ENCODE peak calls at places on chromosomes 1 and 21, in seven cellular contexts. U is fibroblast of lung, D is K562, E is HCT116, L is DND-41, B is neural progenitor cell, P is keratinocyte. W is an unnamed sample.

GRCh38 chr21:42413093-42413492 is 9.4 kb downstream of the UBASH3A start:
- DNase-seq in D (no peak), U (no peak), L (no peak), B (no peak), P (no peak), E (no peak), W (no peak)

GRCh38 chr1:209900734-209901133 is 37.3 kb upstream of the SYT14 start:
- DNase-seq in D (no peak), B (no peak), E (no peak), P (peak), U (peak), L (no peak), W (no peak)

GRCh38 chr1:160646711-160647328 is at the start of gene SLAMF1:
- DNase-seq in U (no peak), L (peak), B (no peak), D (no peak), E (no peak), P (no peak), W (peak)

GRCh38 chr1:32773018-32773763 is 44.0 kb downstream of the YARS1 start:
- DNase-seq in U (peak), D (peak), P (no peak), E (peak), L (peak), B (peak), W (peak)

GRCh38 chr1:239361403-239361802 is 25.0 kb upstream of the CHRM3 start:
- DNase-seq in B (no peak), D (no peak), E (no peak), P (no peak), U (peak), L (no peak), W (no peak)

GRCh38 chr1:232519186-232519585 is 110.7 kb downstream of the SIPA1L2 start:
- DNase-seq in U (no peak), E (no peak), D (no peak), L (no peak), P (no peak), B (no peak), W (no peak)

GRCh38 chr21:36039861-36040260 is 20.5 kb downstream of the SETD4 start:
- DNase-seq in B (no peak), P (no peak), E (no peak), L (no peak), D (no peak), U (no peak), W (no peak)

GRCh38 chr1:70887936-70888335 is 159.7 kb downstream of the PTGER3 start:
- DNase-seq in L (no peak), B (no peak), D (no peak), U (no peak), E (no peak), P (no peak), W (no peak)

GRCh38 chr1:30691480-30691879 is 31.9 kb downstream of the MATN1 start:
- DNase-seq in P (no peak), B (no peak), U (peak), L (no peak), E (no peak), D (no peak), W (no peak)

GRCh38 chr1:229410370-229410691 is 23.6 kb downstream of the ACTA1 start:
- DNase-seq in L (no peak), D (no peak), U (no peak), P (no peak), E (no peak), B (no peak), W (no peak)

GRCh38 chr1:93715529-93716126 is 34.0 kb upstream of the BCAR3 start:
- DNase-seq in B (no peak), P (no peak), U (peak), D (no peak), L (peak), E (no peak), W (no peak)

GRCh38 chr1:226945858-226946245 is 5.8 kb downstream of the COQ8A start:
- DNase-seq in L (no peak), U (no peak), E (no peak), P (no peak), B (no peak), D (no peak), W (no peak)

GRCh38 chr1:73034255-73034654 is 751.9 kb upstream of the NEGR1 start:
- DNase-seq in P (no peak), L (no peak), D (no peak), U (no peak), B (no peak), E (no peak), W (no peak)

GRCh38 chr1:158600735-158601134 is 4.3 kb upstream of the OR10Z1 start:
- DNase-seq in P (no peak), E (no peak), U (no peak), B (no peak), L (no peak), D (no peak), W (no peak)

GRCh38 chr21:32366191-32366590 is 26.6 kb downstream of the URB1 start:
- DNase-seq in D (no peak), B (no peak), P (no peak), L (no peak), U (no peak), E (no peak), W (no peak)

GRCh38 chr1:207304710-207305151 is 16.7 kb upstream of the CD55 start:
- DNase-seq in U (peak), B (no peak), D (no peak), P (no peak), E (peak), L (no peak), W (no peak)
- H3K9ac ChIP-seq in U (no peak), B (no peak), D (no peak), P (no peak), E (no peak), L (no peak), W (no peak)

GRCh38 chr1:201683397-201683796 is 144.5 kb downstream of the NAV1 start:
- DNase-seq in P (no peak), B (no peak), L (no peak), U (no peak), E (no peak), D (no peak), W (no peak)
- H2AFZ ChIP-seq in P (no peak), B (no peak), L (no peak), U (no peak), E (no peak), D (no peak), W (no peak)

GRCh38 chr1:38120552-38121230 is 74.1 kb upstream of the POU3F1 start:
- DNase-seq in D (no peak), L (no peak), E (no peak), P (no peak), B (no peak), U (no peak), W (no peak)

GRCh38 chr1:38121231-38121680 is 74.7 kb upstream of the POU3F1 start:
- DNase-seq in E (no peak), U (no peak), B (no peak), D (no peak), L (no peak), P (no peak), W (no peak)

GRCh38 chr1:38115682-38116187 is 69.1 kb upstream of the POU3F1 start:
- DNase-seq in E (no peak), D (no peak), U (no peak), P (no peak), L (no peak), B (no peak), W (no peak)

GRCh38 chr1:38117444-38117887 is 70.9 kb upstream of the POU3F1 start:
- DNase-seq in E (no peak), L (no peak), D (no peak), B (no peak), P (peak), U (no peak), W (no peak)

GRCh38 chr1:38119000-38119399 is 72.4 kb upstream of the POU3F1 start:
- DNase-seq in D (no peak), E (no peak), B (no peak), U (no peak), L (no peak), P (no peak), W (no peak)
- H3K9ac ChIP-seq in D (no peak), E (no peak), B (no peak), U (no peak), L (no peak), P (no peak), W (no peak)

GRCh38 chr1:14039894-14040430 is 340.0 kb downstream of the PRDM2 start:
- DNase-seq in P (no peak), D (no peak), E (no peak), L (no peak), U (no peak), B (no peak), W (no peak)
- H2AFZ ChIP-seq in P (peak), D (no peak), E (no peak), L (no peak), U (no peak), B (no peak), W (no peak)

DNA sequence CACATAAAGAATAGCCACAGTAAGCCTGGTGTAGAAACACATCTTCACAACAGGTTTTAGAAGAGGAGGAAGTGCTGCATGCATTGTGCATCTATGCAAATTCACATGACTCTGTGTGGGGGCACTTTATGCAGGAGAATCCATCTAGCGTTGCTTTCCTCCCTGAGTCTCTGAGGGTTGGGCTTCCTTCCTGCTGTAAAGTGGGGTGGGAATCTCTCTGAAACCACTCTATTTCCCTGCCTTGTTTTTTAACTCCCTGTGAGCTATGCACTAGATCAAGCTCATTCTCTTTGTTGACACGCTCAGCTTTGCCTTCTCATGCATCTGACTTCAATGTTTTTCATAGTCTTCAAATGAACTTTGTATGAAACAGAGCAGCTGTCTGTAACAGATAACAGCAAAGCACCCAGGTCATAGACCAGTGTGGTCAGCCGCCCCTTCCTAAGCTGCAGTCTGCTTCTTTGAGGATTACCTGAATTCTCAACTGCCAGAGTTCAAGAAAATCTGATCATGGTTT is 102.7 kb upstream of the DPH5 start:
- DNase-seq in L (peak), E (no peak), B (no peak), D (peak), U (no peak), P (no peak), W (no peak)
- H3K9ac ChIP-seq in L (peak), E (no peak), B (no peak), D (no peak), U (no peak), P (no peak), W (no peak)

GRCh38 chr1:21347072-21347581 is 56.9 kb upstream of the ECE1 start:
- DNase-seq in B (no peak), P (no peak), L (no peak), D (no peak), U (no peak), E (no peak), W (no peak)

GRCh38 chr1:21352586-21352985 is 62.3 kb upstream of the ECE1 start:
- DNase-seq in U (no peak), E (no peak), B (no peak), L (no peak), D (no peak), P (no peak), W (no peak)

GRCh38 chr1:21350132-21350885 is 60.0 kb upstream of the ECE1 start:
- DNase-seq in L (no peak), E (no peak), D (no peak), P (no peak), U (peak), B (peak), W (no peak)

GRCh38 chr1:21351898-21352297 is 61.6 kb upstream of the ECE1 start:
- DNase-seq in E (no peak), D (no peak), B (no peak), U (no peak), L (no peak), P (no peak), W (no peak)

DNA sequence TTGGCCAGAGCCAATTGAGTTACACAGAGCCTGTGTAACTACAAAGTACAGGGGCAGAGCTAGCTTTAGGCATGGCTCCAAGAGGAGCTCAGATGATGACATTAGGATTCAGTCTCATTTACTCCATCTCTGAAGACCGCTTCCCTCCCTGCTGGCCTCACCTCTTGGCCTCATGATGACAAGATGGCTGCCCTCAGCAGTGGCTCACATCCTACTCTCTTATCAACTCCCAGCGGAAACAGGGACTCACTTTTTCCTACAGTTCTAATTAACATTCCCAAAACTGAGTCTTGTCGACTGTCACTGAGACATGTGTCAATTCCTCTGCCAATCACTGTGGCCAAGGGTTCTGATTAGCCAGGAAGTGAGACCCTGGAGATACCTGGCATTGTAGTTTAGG is 59.4 kb upstream of the ECE1 start:
- DNase-seq in E (no peak), L (no peak), D (no peak), U (no peak), P (no peak), B (no peak), W (no peak)
- H2AFZ ChIP-seq in E (no peak), L (no peak), D (peak), U (no peak), P (no peak), B (no peak), W (no peak)

DNA sequence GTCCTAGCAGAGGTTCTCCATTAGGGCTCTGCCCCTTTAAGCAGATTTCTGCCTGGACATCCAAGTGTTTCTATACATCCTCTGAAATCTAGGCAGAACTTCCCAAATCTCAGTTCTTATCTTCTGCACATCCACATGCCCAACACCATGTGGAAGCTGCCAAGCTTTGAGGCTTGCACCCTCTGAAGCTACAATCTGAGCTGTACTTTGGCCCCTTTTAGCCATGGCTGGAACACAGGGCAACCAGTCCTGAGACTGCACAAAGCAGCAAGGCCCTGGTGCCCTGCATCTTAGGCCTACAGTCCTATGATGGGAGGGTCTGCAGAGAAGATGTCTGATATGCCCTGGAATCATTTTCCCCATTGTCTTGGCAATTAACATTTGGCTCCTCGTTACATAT is 8.0 kb downstream of the HAO2 start:
- DNase-seq in P (no peak), E (no peak), U (no peak), B (no peak), L (no peak), D (no peak), W (no peak)
- H3K9ac ChIP-seq in P (no peak), E (no peak), U (no peak), B (no peak), L (no peak), D (no peak), W (no peak)

DNA sequence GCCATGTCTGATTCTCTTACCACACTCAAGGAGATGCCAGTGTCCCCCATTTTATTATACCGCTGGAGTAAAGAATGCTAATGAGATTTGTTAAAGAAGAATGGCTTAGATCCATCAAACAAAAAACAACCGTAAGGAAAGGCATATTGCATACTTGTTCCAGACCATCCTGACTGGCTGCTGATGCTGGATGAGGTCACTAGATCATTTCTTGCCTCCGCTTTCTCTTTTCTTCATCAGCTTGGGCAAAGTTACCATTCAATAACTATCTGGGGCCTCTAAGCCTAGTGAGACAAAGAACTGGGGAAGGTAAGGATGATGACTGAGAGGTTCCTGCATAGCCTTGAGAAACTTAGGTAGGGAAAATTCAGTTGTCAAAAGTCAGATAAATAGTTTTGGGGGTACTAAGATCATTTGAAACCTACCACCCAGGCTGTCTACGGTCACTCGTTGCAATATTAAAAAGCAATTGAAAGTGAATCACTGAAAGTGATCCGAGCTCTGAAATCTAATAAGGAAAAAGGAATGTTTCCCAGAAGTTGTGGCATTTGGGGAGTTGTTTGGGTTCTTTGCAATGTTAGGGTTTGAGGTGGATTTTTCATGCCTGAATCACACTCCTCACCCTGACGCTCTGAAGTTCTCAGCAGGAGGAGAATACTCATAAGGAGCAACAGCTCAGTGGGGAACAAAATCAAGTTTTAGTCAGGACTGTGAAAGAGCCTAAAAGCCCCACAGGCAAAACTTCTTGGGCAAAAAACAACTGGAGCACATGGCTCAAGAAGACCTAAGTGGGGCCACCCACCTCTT is 176.8 kb downstream of the HHIPL2 start:
- DNase-seq in D (no peak), P (no peak), U (peak), E (no peak), L (no peak), B (no peak), W (no peak)
- H2AFZ ChIP-seq in D (no peak), P (no peak), U (no peak), E (no peak), L (no peak), B (no peak), W (no peak)